ENCODE peak calls at places on chromosome 11, in eight cellular contexts. I, X, W, J, B, C, F and P are unnamed samples.

GRCh38 chr11:128653828-128654231 is 40.0 kb upstream of the FLI1 start:
- DNase-seq in I (peak; percentile 83), X (peak; percentile 81), W (peak; percentile 75), J (peak; percentile 30), B (peak; percentile 35), C (peak; percentile 46), F (peak; percentile 90), P (peak; percentile 16)

GRCh38 chr11:59145534-59145933 is 2.9 kb downstream of the FAM111A start:
- DNase-seq in I (peak; percentile 90), X (peak; percentile 83), W (peak; percentile 64), J (peak; percentile 82), B (no peak), C (no peak), F (peak; percentile 37), P (peak; percentile 90)

GRCh38 chr11:6925636-6926207 is 504 bp upstream of the ZNF215 start:
- DNase-seq in I (peak; percentile 52), X (peak; percentile 49), W (peak; percentile 16), J (peak; percentile 36), B (no peak), C (no peak), F (peak; percentile 34), P (peak; percentile 40)

GRCh38 chr11:1840780-1841480 is 2.1 kb downstream of the TNNI2 start:
- DNase-seq in I (no peak), X (no peak), W (no peak), J (no peak), B (no peak), C (peak; percentile 29), F (no peak), P (no peak)

GRCh38 chr11:82864268-82864667 is 36.0 kb downstream of the PRCP start:
- DNase-seq in I (peak; percentile 76), X (peak; percentile 68), W (peak; percentile 41), J (peak; percentile 73), B (peak; percentile 44), C (peak; percentile 64), F (peak; percentile 82), P (peak; percentile 80)

GRCh38 chr11:121508449-121508848 is 55.7 kb upstream of the SORL1-AS1 start:
- DNase-seq in I (no peak), X (no peak), W (no peak), J (no peak), B (no peak), C (no peak), F (no peak), P (no peak)

GRCh38 chr11:62516736-62517371 is 29.8 kb downstream of the AHNAK start:
- DNase-seq in I (no peak), X (no peak), W (no peak), J (no peak), B (no peak), C (no peak), F (no peak), P (no peak)

GRCh38 chr11:71311176-71311925 is 59.0 kb upstream of the SHANK2 start:
- DNase-seq in I (no peak), X (no peak), W (no peak), J (no peak), B (no peak), C (no peak), F (no peak), P (no peak)

GRCh38 chr11:30741039-30741550 is 154.9 kb upstream of the MPPED2 start:
- DNase-seq in I (no peak), X (peak; percentile 2), W (peak; percentile 91), J (no peak), B (peak; percentile 29), C (no peak), F (no peak), P (peak; percentile 53)

GRCh38 chr11:126469308-126469707 is 113.8 kb downstream of the ST3GAL4 start:
- DNase-seq in I (no peak), X (no peak), W (no peak), J (no peak), B (no peak), C (no peak), F (no peak), P (no peak)

GRCh38 chr11:46285173-46285572 is 7.7 kb downstream of the CREB3L1 start:
- DNase-seq in I (peak; percentile 12), X (no peak), W (no peak), J (peak; percentile 44), B (no peak), C (no peak), F (no peak), P (peak; percentile 65)
- H3K4me3 ChIP-seq in I (no peak overlapping the region), X (no peak overlapping the region), W (no peak overlapping the region), J (no peak overlapping the region), B (no peak overlapping the region), C (no peak overlapping the region), F (no peak overlapping the region), P (no peak overlapping the region)

DNA sequence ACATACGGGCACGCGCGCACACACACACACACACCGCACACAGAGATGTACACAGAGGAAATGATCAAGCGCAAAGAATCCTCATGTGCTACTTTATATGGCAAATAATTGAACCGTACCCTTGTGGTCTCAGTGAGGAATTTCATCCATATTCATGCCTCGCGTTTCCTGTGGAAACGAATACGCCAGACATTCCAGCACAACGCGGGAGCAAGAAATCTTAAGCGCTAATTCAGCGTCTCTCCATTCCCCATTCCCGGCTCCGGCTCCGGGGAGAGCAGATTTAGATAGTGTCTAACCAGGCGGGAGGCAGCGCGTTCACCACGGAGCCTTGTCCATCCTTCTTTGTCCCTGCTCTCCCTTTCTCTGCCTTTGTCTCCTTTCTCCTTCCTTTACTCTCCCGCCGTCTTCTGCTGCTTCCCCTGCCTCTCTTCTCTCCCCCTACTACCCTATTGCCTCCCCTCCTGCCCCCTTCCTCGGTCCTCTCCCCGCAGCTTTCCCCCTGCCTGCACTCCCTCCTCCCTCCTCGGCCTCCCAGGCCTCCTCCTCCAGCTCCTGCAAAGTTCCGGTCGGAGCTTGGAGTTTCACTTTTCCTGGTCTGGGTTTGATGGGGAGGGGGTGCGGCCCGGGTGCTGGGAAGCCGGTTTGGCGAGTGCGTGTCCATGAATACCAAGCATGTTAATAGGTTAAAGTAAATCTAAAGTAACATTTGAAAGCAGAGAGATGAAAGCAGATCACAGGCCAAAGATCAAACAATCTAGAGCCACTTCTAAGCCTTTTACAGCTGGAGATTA is 579.3 kb downstream of the BUD13 start:
- DNase-seq in I (peak; percentile 18), X (peak; percentile 30), W (peak; percentile 62), J (peak; percentile 78), B (peak; percentile 60), C (peak; percentile 60), F (peak; percentile 49), P (peak; percentile 10)
- TF ChIP-seq CTCF in I (peak; percentile 13), X (no peak), W (peak; percentile 12), J (peak; percentile 22), B (no peak), C (no peak), F (no peak), P (peak; percentile 4)

GRCh38 chr11:47507868-47508594 is 44.9 kb downstream of the CELF1 start:
- DNase-seq in I (no peak), X (no peak), W (no peak), J (no peak), B (no peak), C (no peak), F (no peak), P (no peak)

GRCh38 chr11:47506363-47506762 is 46.6 kb downstream of the CELF1 start:
- DNase-seq in I (no peak), X (no peak), W (peak; percentile 20), J (peak; percentile 67), B (no peak), C (no peak), F (no peak), P (no peak)

GRCh38 chr11:47507016-47507631 is 45.8 kb downstream of the CELF1 start:
- DNase-seq in I (peak; percentile 52), X (no peak), W (no peak), J (peak; percentile 8), B (no peak), C (no peak), F (no peak), P (peak; percentile 49)

GRCh38 chr11:47510231-47510630 is 42.7 kb downstream of the CELF1 start:
- DNase-seq in I (peak; percentile 64), X (peak; percentile 78), W (peak; percentile 58), J (no peak), B (no peak), C (no peak), F (peak; percentile 46), P (peak; percentile 82)

GRCh38 chr11:47508595-47509555 is 44.1 kb downstream of the CELF1 start:
- DNase-seq in I (no peak), X (no peak), W (no peak), J (no peak), B (peak; percentile 51), C (peak; percentile 46), F (no peak), P (no peak)
- H3K4me3 ChIP-seq in I (no peak overlapping the region), X (no peak overlapping the region), W (no peak overlapping the region), J (no peak overlapping the region), B (no peak overlapping the region), C (no peak overlapping the region), F (no peak overlapping the region), P (no peak overlapping the region)

DNA sequence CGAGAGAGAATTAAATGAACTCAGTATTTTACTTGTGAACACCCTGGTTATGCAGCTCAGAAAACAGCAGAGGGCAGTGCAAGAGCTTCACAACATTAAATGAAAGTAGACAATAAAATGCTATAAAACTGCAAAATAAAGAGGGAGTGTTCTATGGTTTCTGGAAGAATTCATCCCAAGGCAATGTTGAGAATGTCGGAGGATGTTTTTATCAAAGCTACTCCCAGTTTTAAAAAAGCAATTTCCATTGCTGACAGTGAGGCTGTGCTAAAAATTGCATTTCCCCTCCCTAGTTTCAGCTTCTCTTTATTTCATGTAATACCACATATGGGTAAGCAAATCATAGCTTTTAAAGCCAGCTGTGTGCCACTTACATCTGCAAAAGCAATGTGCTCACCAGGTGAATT is 296.9 kb downstream of the RAB38 start:
- DNase-seq in I (peak; percentile 71), X (peak; percentile 66), W (peak; percentile 57), J (peak; percentile 67), B (no peak), C (no peak), F (peak; percentile 75), P (peak; percentile 68)
- TF ChIP-seq CTCF in I (peak; percentile 54), X (peak; percentile 63), W (peak; percentile 58), J (peak; percentile 66), B (peak; percentile 19), C (no peak), F (peak; percentile 90), P (peak; percentile 61)

DNA sequence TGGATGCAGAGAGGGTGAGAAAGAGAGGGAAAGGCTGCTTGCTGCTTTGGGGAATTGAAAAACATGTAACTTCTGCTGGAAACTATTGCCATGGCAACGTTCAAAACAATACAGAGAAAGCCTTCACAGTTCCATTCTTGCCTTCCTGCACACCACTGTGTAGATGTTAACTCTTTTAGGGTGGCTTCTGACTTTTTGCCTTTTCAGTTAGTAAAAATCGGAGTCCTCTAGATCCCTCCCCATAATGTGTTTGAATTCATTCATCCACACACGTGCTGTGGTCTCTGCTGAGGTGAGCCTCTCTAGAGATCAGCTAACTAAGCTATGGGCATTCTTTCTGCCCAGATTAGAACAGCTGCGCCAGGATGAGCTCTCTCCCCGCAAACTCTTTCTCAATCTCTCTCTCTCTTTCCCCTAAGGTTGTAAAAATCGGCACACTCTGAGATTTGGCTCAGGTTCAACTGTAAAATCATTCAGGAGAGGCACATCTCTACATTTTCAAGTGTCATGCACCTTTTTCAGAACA is 1178.3 kb downstream of the LRRC4C start:
- DNase-seq in I (no peak), X (no peak), W (no peak), J (peak; percentile 9), B (no peak), C (no peak), F (no peak), P (no peak)
- H3K4me3 ChIP-seq in I (no peak overlapping the region), X (no peak overlapping the region), W (no peak overlapping the region), J (no peak overlapping the region), B (no peak overlapping the region), C (no peak overlapping the region), F (no peak overlapping the region), P (no peak overlapping the region)